ENCODE peak calls at places on chromosome 10, in six cellular contexts. B, T, E, Q, R and H are unnamed samples.

GRCh38 chr10:113073549-113074189 is 123.6 kb downstream of the TCF7L2 start:
- DNase-seq in Q (no peak), T (no peak), B (no peak), E (no peak), R (peak; percentile 58), H (no peak)

GRCh38 chr10:89553064-89553734 is 17.8 kb upstream of the SLC16A12 start:
- DNase-seq in E (no peak), R (no peak), B (no peak), T (no peak), Q (no peak), H (no peak)

GRCh38 chr10:72146559-72147323 is 58.4 kb upstream of the SPOCK2 start:
- DNase-seq in E (no peak), T (no peak), Q (no peak), R (no peak), B (no peak), H (no peak)

GRCh38 chr10:114504769-114505579 is 100.7 kb upstream of the AFAP1L2 start:
- DNase-seq in B (no peak), T (no peak), Q (no peak), E (no peak), R (no peak), H (no peak)

GRCh38 chr10:43138757-43139241 is 554 bp downstream of the CSGALNACT2 start:
- DNase-seq in Q (no peak), E (peak; percentile 62), B (peak; percentile 51), T (peak; percentile 62), R (no peak), H (no peak)

GRCh38 chr10:124701881-124702656 is 42.1 kb downstream of the FAM53B start:
- DNase-seq in Q (no peak), R (no peak), E (no peak), B (peak; percentile 55), T (peak; percentile 36), H (no peak)

GRCh38 chr10:71769279-71769823 is 4.0 kb downstream of the VSIR start:
- DNase-seq in E (no peak), T (no peak), Q (no peak), B (no peak), R (no peak), H (no peak)

GRCh38 chr10:73810735-73811465 is 498 bp downstream of the NDST2 start:
- DNase-seq in B (peak; percentile 56), R (peak; percentile 63), E (peak; percentile 49), Q (no peak), T (peak; percentile 66), H (no peak)

GRCh38 chr10:132898391-132899053 is 43.8 kb downstream of the CFAP46 start:
- DNase-seq in B (no peak), Q (no peak), T (no peak), R (no peak), E (no peak), H (no peak)

GRCh38 chr10:112282086-112282485 is 1.1 kb upstream of the TECTB start:
- DNase-seq in Q (no peak), R (no peak), B (no peak), E (no peak), T (no peak), H (no peak)

GRCh38 chr10:15313034-15313433 is 58.1 kb downstream of the FAM171A1 start:
- DNase-seq in R (no peak), T (no peak), E (no peak), Q (no peak), B (no peak), H (no peak)

GRCh38 chr10:89738551-89739209 is 37.3 kb downstream of the KIF20B start:
- DNase-seq in B (no peak), E (no peak), T (no peak), R (no peak), Q (peak; percentile 15), H (no peak)

GRCh38 chr10:27637601-27638000 is 108.0 kb downstream of the MKX start:
- DNase-seq in B (no peak), T (no peak), R (no peak), Q (no peak), E (peak; percentile 27), H (no peak)

GRCh38 chr10:48656241-48656921 is 28.3 kb upstream of the WDFY4 start:
- DNase-seq in T (peak; percentile 68), B (peak; percentile 92), R (peak; percentile 96), Q (peak; percentile 88), E (peak; percentile 79), H (peak; percentile 85)

GRCh38 chr10:75179657-75180177 is 30.9 kb upstream of the VDAC2 start:
- DNase-seq in T (no peak), B (no peak), R (no peak), Q (no peak), E (no peak), H (no peak)

GRCh38 chr10:114767589-114768393 is 53.8 kb upstream of the FHIP2A start:
- DNase-seq in R (no peak), Q (no peak), T (no peak), B (peak; percentile 15), E (peak; percentile 44), H (no peak)

GRCh38 chr10:34776090-34776690 is 38.9 kb downstream of the PARD3 start:
- DNase-seq in E (no peak), T (no peak), B (no peak), R (no peak), Q (no peak), H (no peak)

GRCh38 chr10:7773845-7774801 is 13.7 kb downstream of the KIN start:
- DNase-seq in Q (no peak), B (no peak), R (no peak), E (no peak), T (no peak), H (no peak)

GRCh38 chr10:80205478-80206276 is at the start of gene ANXA11:
- DNase-seq in R (peak; percentile 82), E (peak; percentile 84), T (peak; percentile 75), Q (peak; percentile 77), B (peak; percentile 84), H (no peak)

GRCh38 chr10:44830022-44830421 is 81.1 kb upstream of the TMEM72 start:
- DNase-seq in T (no peak), R (no peak), E (no peak), Q (no peak), B (no peak), H (no peak)

GRCh38 chr10:97640868-97641811 is 669 bp downstream of the PI4K2A start:
- DNase-seq in R (peak; percentile 62), E (no peak), T (no peak), Q (no peak), B (peak; percentile 30), H (no peak)

GRCh38 chr10:101797403-101798059 is 14.3 kb upstream of the NPM3 start:
- DNase-seq in E (no peak), B (no peak), Q (no peak), R (no peak), T (no peak), H (no peak)

GRCh38 chr10:22058195-22058594 is 54.7 kb upstream of the DNAJC1 start:
- DNase-seq in B (no peak), R (no peak), E (no peak), T (no peak), Q (no peak), H (no peak)

GRCh38 chr10:76899490-76899889 is 738.1 kb downstream of the KCNMA1 start:
- DNase-seq in B (no peak), E (no peak), T (no peak), Q (no peak), R (no peak), H (no peak)

GRCh38 chr10:11895598-11895997 is 72.4 kb downstream of the PROSER2 start:
- DNase-seq in Q (no peak), R (no peak), E (no peak), T (no peak), B (no peak), H (no peak)

GRCh38 chr10:17213646-17214349 is 12.3 kb upstream of the TRDMT1 start:
- DNase-seq in Q (no peak), B (no peak), E (no peak), R (no peak), T (no peak), H (no peak)

GRCh38 chr10:44192435-44192834 is 192.5 kb downstream of the CXCL12 start:
- DNase-seq in T (no peak), R (no peak), E (no peak), Q (no peak), B (no peak), H (peak; percentile 52)

GRCh38 chr10:84994722-84995121 is 666.3 kb downstream of the CCSER2 start:
- DNase-seq in E (no peak), B (no peak), Q (no peak), R (no peak), T (no peak), H (no peak)

GRCh38 chr10:96794786-96795733 is 37.0 kb upstream of the LCOR start:
- DNase-seq in T (no peak), R (no peak), B (no peak), Q (no peak), E (no peak), H (no peak)

GRCh38 chr10:36717118-36717517 is 408.3 kb upstream of the ANKRD30A start:
- DNase-seq in B (no peak), E (no peak), Q (no peak), T (no peak), R (no peak), H (no peak)

GRCh38 chr10:126160971-126161630 is 227.2 kb downstream of the ADAM12 start:
- DNase-seq in Q (no peak), T (no peak), B (no peak), R (no peak), E (no peak), H (no peak)

GRCh38 chr10:73159038-73159648 is 8.7 kb downstream of the ECD start:
- DNase-seq in Q (peak; percentile 19), B (peak; percentile 60), E (peak; percentile 14), R (no peak), T (peak; percentile 24), H (no peak)

GRCh38 chr10:25457552-25457951 is 282.8 kb downstream of the GPR158 start:
- DNase-seq in R (no peak), Q (no peak), T (no peak), B (no peak), E (no peak), H (no peak)

GRCh38 chr10:123536176-123536845 is 129.8 kb upstream of the GPR26 start:
- DNase-seq in T (no peak), E (no peak), Q (no peak), R (no peak), B (no peak), H (peak; percentile 84)

GRCh38 chr10:45427305-45427955 is 53.4 kb downstream of the ALOX5 start:
- DNase-seq in Q (no peak), E (no peak), R (no peak), B (no peak), T (no peak), H (no peak)

GRCh38 chr10:33321516-33321915 is 13.0 kb downstream of the NRP1 start:
- DNase-seq in Q (no peak), R (no peak), B (no peak), E (no peak), T (no peak), H (no peak)

GRCh38 chr10:85492684-85493083 is 873.9 kb downstream of the GRID1 start:
- DNase-seq in Q (no peak), E (peak; percentile 36), R (no peak), T (no peak), B (no peak), H (no peak)